ENCODE peak calls at places on chromosome 20, in nine cellular contexts. One of them, this sample, is unnamed.

GRCh38 chr20:48843125-48843806 is 15.5 kb upstream of the PREX1 start:
- DNase-seq in A549: peak; percentile 55
- DNase-seq in H1: no peak
- DNase-seq in HCT116: no peak
- DNase-seq in WTC11: no peak
- DNase-seq in HepG2: no peak
- DNase-seq in NB4: no peak
- DNase-seq in K562: peak; percentile 71
- DNase-seq in GM12878: no peak
- DNase-seq in this sample: no peak

GRCh38 chr20:10910535-10911239 is 236.9 kb upstream of the JAG1 start:
- DNase-seq in A549: no peak
- DNase-seq in H1: no peak
- DNase-seq in HCT116: no peak
- DNase-seq in WTC11: no peak
- DNase-seq in HepG2: no peak
- DNase-seq in NB4: no peak
- DNase-seq in K562: no peak
- DNase-seq in GM12878: no peak
- DNase-seq in this sample: no peak

GRCh38 chr20:4341804-4342560 is 326.6 kb upstream of the RNF24 start:
- DNase-seq in A549: no peak
- DNase-seq in H1: no peak
- DNase-seq in HCT116: no peak
- DNase-seq in WTC11: no peak
- DNase-seq in HepG2: no peak
- DNase-seq in NB4: no peak
- DNase-seq in K562: no peak
- DNase-seq in GM12878: no peak
- DNase-seq in this sample: no peak

GRCh38 chr20:438581-439469 is 23.5 kb downstream of the TBC1D20 start:
- DNase-seq in A549: no peak
- DNase-seq in H1: no peak
- DNase-seq in HCT116: no peak
- DNase-seq in WTC11: no peak
- DNase-seq in HepG2: no peak
- DNase-seq in NB4: no peak
- DNase-seq in K562: no peak
- DNase-seq in GM12878: peak; percentile 13
- DNase-seq in this sample: no peak

GRCh38 chr20:54257090-54257816 is 49.4 kb downstream of the PFDN4 start:
- DNase-seq in A549: no peak
- DNase-seq in H1: no peak
- DNase-seq in HCT116: peak; percentile 18
- DNase-seq in WTC11: no peak
- DNase-seq in HepG2: no peak
- DNase-seq in NB4: no peak
- DNase-seq in K562: no peak
- DNase-seq in GM12878: no peak
- DNase-seq in this sample: no peak

GRCh38 chr20:41632896-41633295 is 14.7 kb upstream of the CHD6 start:
- DNase-seq in A549: no peak
- DNase-seq in H1: no peak
- DNase-seq in HCT116: no peak
- DNase-seq in WTC11: no peak
- DNase-seq in HepG2: no peak
- DNase-seq in NB4: peak; percentile 81
- DNase-seq in K562: no peak
- DNase-seq in GM12878: no peak
- DNase-seq in this sample: no peak

GRCh38 chr20:20393207-20393606 is 25.3 kb downstream of the INSM1 start:
- DNase-seq in A549: no peak
- DNase-seq in H1: no peak
- DNase-seq in HCT116: no peak
- DNase-seq in WTC11: no peak
- DNase-seq in HepG2: no peak
- DNase-seq in NB4: peak; percentile 91
- DNase-seq in K562: peak; percentile 20
- DNase-seq in GM12878: no peak
- DNase-seq in this sample: no peak

GRCh38 chr20:41782255-41782654 is 164.1 kb upstream of the CHD6 start:
- DNase-seq in A549: no peak
- DNase-seq in H1: no peak
- DNase-seq in HCT116: no peak
- DNase-seq in WTC11: no peak
- DNase-seq in HepG2: no peak
- DNase-seq in NB4: no peak
- DNase-seq in K562: no peak
- DNase-seq in GM12878: no peak
- DNase-seq in this sample: no peak

GRCh38 chr20:45878076-45878731 is 2.8 kb upstream of the ZSWIM1 start:
- DNase-seq in A549: no peak
- DNase-seq in H1: no peak
- DNase-seq in HCT116: no peak
- DNase-seq in WTC11: no peak
- DNase-seq in HepG2: no peak
- DNase-seq in NB4: no peak
- DNase-seq in K562: peak; percentile 56
- DNase-seq in GM12878: no peak
- DNase-seq in this sample: no peak

GRCh38 chr20:63027425-63028389 is 20.9 kb upstream of the BHLHE23 start:
- DNase-seq in A549: peak; percentile 71
- DNase-seq in H1: no peak
- DNase-seq in HCT116: no peak
- DNase-seq in WTC11: peak; percentile 40
- DNase-seq in HepG2: no peak
- DNase-seq in NB4: peak; percentile 24
- DNase-seq in K562: no peak
- DNase-seq in GM12878: no peak
- DNase-seq in this sample: peak; percentile 76

GRCh38 chr20:12535316-12535715 is 473.5 kb upstream of the SPTLC3 start:
- DNase-seq in A549: no peak
- DNase-seq in H1: no peak
- DNase-seq in HCT116: no peak
- DNase-seq in WTC11: no peak
- DNase-seq in HepG2: no peak
- DNase-seq in NB4: no peak
- DNase-seq in K562: no peak
- DNase-seq in GM12878: no peak
- DNase-seq in this sample: no peak

GRCh38 chr20:45963059-45964011 is 8.7 kb downstream of the ZNF335 start:
- DNase-seq in A549: peak; percentile 68
- DNase-seq in H1: no peak
- DNase-seq in HCT116: no peak
- DNase-seq in WTC11: no peak
- DNase-seq in HepG2: peak; percentile 82
- DNase-seq in NB4: peak; percentile 66
- DNase-seq in K562: no peak
- DNase-seq in GM12878: no peak
- DNase-seq in this sample: peak; percentile 56

GRCh38 chr20:45020236-45020886 is 54.0 kb downstream of the STK4 start:
- DNase-seq in A549: no peak
- DNase-seq in H1: no peak
- DNase-seq in HCT116: no peak
- DNase-seq in WTC11: no peak
- DNase-seq in HepG2: peak; percentile 41
- DNase-seq in NB4: peak; percentile 34
- DNase-seq in K562: no peak
- DNase-seq in GM12878: no peak
- DNase-seq in this sample: no peak

GRCh38 chr20:24489631-24490260 is 20.3 kb downstream of the SYNDIG1 start:
- DNase-seq in A549: no peak
- DNase-seq in H1: no peak
- DNase-seq in HCT116: no peak
- DNase-seq in WTC11: no peak
- DNase-seq in HepG2: no peak
- DNase-seq in NB4: no peak
- DNase-seq in K562: no peak
- DNase-seq in GM12878: no peak
- DNase-seq in this sample: no peak

GRCh38 chr20:24812356-24812755 is 136.7 kb upstream of the CST7 start:
- DNase-seq in A549: no peak
- DNase-seq in H1: no peak
- DNase-seq in HCT116: no peak
- DNase-seq in WTC11: no peak
- DNase-seq in HepG2: no peak
- DNase-seq in NB4: no peak
- DNase-seq in K562: no peak
- DNase-seq in GM12878: no peak
- DNase-seq in this sample: no peak

GRCh38 chr20:64030371-64031134 is 5.4 kb upstream of the C20orf204 start:
- DNase-seq in A549: no peak
- DNase-seq in H1: no peak
- DNase-seq in HCT116: no peak
- DNase-seq in WTC11: no peak
- DNase-seq in HepG2: no peak
- DNase-seq in NB4: no peak
- DNase-seq in K562: no peak
- DNase-seq in GM12878: no peak
- DNase-seq in this sample: no peak

GRCh38 chr20:6699931-6700562 is 67.4 kb upstream of the BMP2 start:
- DNase-seq in A549: no peak
- DNase-seq in H1: no peak
- DNase-seq in HCT116: no peak
- DNase-seq in WTC11: no peak
- DNase-seq in HepG2: no peak
- DNase-seq in NB4: no peak
- DNase-seq in K562: no peak
- DNase-seq in GM12878: no peak
- DNase-seq in this sample: no peak

GRCh38 chr20:38111366-38112232 is 53.5 kb downstream of the TGM2 start:
- DNase-seq in A549: no peak
- DNase-seq in H1: peak; percentile 13
- DNase-seq in HCT116: no peak
- DNase-seq in WTC11: no peak
- DNase-seq in HepG2: no peak
- DNase-seq in NB4: no peak
- DNase-seq in K562: no peak
- DNase-seq in GM12878: no peak
- DNase-seq in this sample: no peak

GRCh38 chr20:37519508-37520416 is 1.3 kb upstream of the NNAT start:
- DNase-seq in A549: no peak
- DNase-seq in H1: peak; percentile 67
- DNase-seq in HCT116: no peak
- DNase-seq in WTC11: peak; percentile 46
- DNase-seq in HepG2: peak; percentile 70
- DNase-seq in NB4: peak; percentile 80
- DNase-seq in K562: peak; percentile 46
- DNase-seq in GM12878: no peak
- DNase-seq in this sample: peak; percentile 68

GRCh38 chr20:3766832-3767433 is 620 bp downstream of the ADISSP start:
- DNase-seq in A549: no peak
- DNase-seq in H1: no peak
- DNase-seq in HCT116: no peak
- DNase-seq in WTC11: no peak
- DNase-seq in HepG2: no peak
- DNase-seq in NB4: peak; percentile 36
- DNase-seq in K562: peak; percentile 44
- DNase-seq in GM12878: no peak
- DNase-seq in this sample: no peak

GRCh38 chr20:967796-968742 is 34.0 kb downstream of the RSPO4 start:
- DNase-seq in A549: peak; percentile 76
- DNase-seq in H1: no peak
- DNase-seq in HCT116: peak; percentile 91
- DNase-seq in WTC11: no peak
- DNase-seq in HepG2: peak; percentile 58
- DNase-seq in NB4: peak; percentile 72
- DNase-seq in K562: peak; percentile 75
- DNase-seq in GM12878: peak; percentile 13
- DNase-seq in this sample: peak; percentile 62

GRCh38 chr20:34222208-34222607 is 19.0 kb upstream of the ASIP start:
- DNase-seq in A549: no peak
- DNase-seq in H1: no peak
- DNase-seq in HCT116: no peak
- DNase-seq in WTC11: no peak
- DNase-seq in HepG2: no peak
- DNase-seq in NB4: peak; percentile 86
- DNase-seq in K562: no peak
- DNase-seq in GM12878: no peak
- DNase-seq in this sample: no peak
- TF ChIP-seq MAX in A549: no peak
- TF ChIP-seq MAX in H1: no peak
- TF ChIP-seq MAX in HCT116: no peak
- TF ChIP-seq MAX in WTC11: no peak
- TF ChIP-seq MAX in HepG2: no peak
- TF ChIP-seq MAX in NB4: no peak
- TF ChIP-seq MAX in K562: no peak
- TF ChIP-seq MAX in GM12878: no peak
- TF ChIP-seq MAX in this sample: no peak

GRCh38 chr20:57698867-57699275 is 10.9 kb downstream of the PMEPA1 start:
- DNase-seq in A549: peak; percentile 84
- DNase-seq in H1: no peak
- DNase-seq in HCT116: no peak
- DNase-seq in WTC11: no peak
- DNase-seq in HepG2: no peak
- DNase-seq in NB4: no peak
- DNase-seq in K562: no peak
- DNase-seq in GM12878: no peak
- DNase-seq in this sample: no peak
- TF ChIP-seq MAX in A549: no peak
- TF ChIP-seq MAX in H1: no peak
- TF ChIP-seq MAX in HCT116: no peak
- TF ChIP-seq MAX in WTC11: no peak
- TF ChIP-seq MAX in HepG2: no peak
- TF ChIP-seq MAX in NB4: no peak
- TF ChIP-seq MAX in K562: no peak
- TF ChIP-seq MAX in GM12878: no peak
- TF ChIP-seq MAX in this sample: no peak

DNA sequence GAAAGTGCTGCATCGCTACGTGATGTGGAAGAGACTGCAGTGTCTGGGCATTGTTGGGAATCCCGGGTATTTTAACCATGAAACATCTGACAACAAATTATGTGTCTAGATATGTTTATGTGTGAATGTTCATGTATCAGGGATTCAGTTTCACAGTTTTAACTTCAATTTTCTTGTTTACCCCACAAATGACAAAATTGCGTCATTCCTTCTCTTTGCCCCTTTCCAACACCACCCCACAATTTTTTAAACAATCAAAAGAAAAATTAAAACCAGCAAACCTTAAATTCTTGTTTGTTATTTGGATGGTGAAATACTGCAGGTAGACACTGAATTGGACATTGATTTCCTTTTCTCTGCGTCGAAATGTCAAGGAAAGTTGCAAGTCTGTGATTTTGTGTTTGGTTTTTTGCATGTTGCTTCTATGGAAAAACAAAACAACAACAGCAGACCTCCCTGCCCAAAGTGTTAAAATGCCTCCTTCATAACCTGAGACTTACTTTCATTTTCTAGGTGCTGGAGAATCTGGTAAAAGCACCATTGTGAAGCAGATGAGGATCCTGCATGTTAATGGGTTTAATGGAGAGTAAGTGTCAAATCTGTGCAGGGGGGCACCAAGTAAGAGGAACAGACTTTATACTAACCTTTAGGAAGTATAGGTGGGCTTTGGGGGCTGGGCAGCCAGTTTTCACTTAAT is 42.7 kb downstream of the GNAS start:
- DNase-seq in A549: no peak
- DNase-seq in H1: no peak
- DNase-seq in HCT116: no peak
- DNase-seq in WTC11: no peak
- DNase-seq in HepG2: no peak
- DNase-seq in NB4: no peak
- DNase-seq in K562: no peak
- DNase-seq in GM12878: no peak
- DNase-seq in this sample: no peak
- TF ChIP-seq MAX in A549: no peak
- TF ChIP-seq MAX in H1: no peak
- TF ChIP-seq MAX in HCT116: no peak
- TF ChIP-seq MAX in WTC11: no peak
- TF ChIP-seq MAX in HepG2: no peak
- TF ChIP-seq MAX in NB4: no peak
- TF ChIP-seq MAX in K562: no peak
- TF ChIP-seq MAX in GM12878: no peak
- TF ChIP-seq MAX in this sample: no peak

GRCh38 chr20:22626501-22626900 is 42.1 kb upstream of the FOXA2 start:
- DNase-seq in A549: no peak
- DNase-seq in H1: no peak
- DNase-seq in HCT116: no peak
- DNase-seq in WTC11: no peak
- DNase-seq in HepG2: no peak
- DNase-seq in NB4: no peak
- DNase-seq in K562: no peak
- DNase-seq in GM12878: no peak
- DNase-seq in this sample: no peak
- TF ChIP-seq MAX in A549: no peak
- TF ChIP-seq MAX in H1: no peak
- TF ChIP-seq MAX in HCT116: no peak
- TF ChIP-seq MAX in WTC11: no peak
- TF ChIP-seq MAX in HepG2: no peak
- TF ChIP-seq MAX in NB4: no peak
- TF ChIP-seq MAX in K562: no peak
- TF ChIP-seq MAX in GM12878: no peak
- TF ChIP-seq MAX in this sample: no peak